ENCODE peak calls at places on chromosomes 6 and 20, in nine cellular contexts. G is ELR; I is activated CD4-positive, alpha-beta T cell treated with anti-CD3 and anti-CD28 coated beads, Interleukin-2, amount 50 U/mL, for 1 hour; J is left ventricle myocardium inferior; K is NCI-H1092 treated with DMSO at 0.1 percent for 48 hours; D is A172; B is NCI-H1417; P is B cell; R is endothelial cell. X is an unnamed sample.

GRCh38 chr20:59382907-59383306 is 82.5 kb downstream of the EDN3 start:
- DNase-seq in G (no peak), I (no peak), J (no peak), K (no peak), D (no peak), B (no peak), P (no peak), R (no peak), X (no peak)

GRCh38 chr20:18728165-18728866 is 85.3 kb upstream of the SCP2D1 start:
- DNase-seq in G (no peak), I (no peak), J (no peak), K (no peak), D (no peak), B (no peak), P (peak; percentile 71), R (no peak), X (no peak)

GRCh38 chr6:152723398-152723797 is 25.7 kb downstream of the MYCT1 start:
- DNase-seq in G (peak; percentile 66), I (no peak), J (no peak), K (no peak), D (peak; percentile 63), B (no peak), P (no peak), R (no peak), X (peak; percentile 10)

GRCh38 chr6:13011612-13012146 is 295.1 kb downstream of the PHACTR1 start:
- DNase-seq in G (no peak), I (no peak), J (no peak), K (no peak), D (no peak), B (no peak), P (no peak), R (no peak), X (no peak)

GRCh38 chr6:159751448-159751847 is 10.4 kb upstream of the ACAT2 start:
- DNase-seq in G (no peak), I (no peak), J (no peak), K (no peak), D (no peak), B (no peak), P (no peak), R (no peak), X (no peak)

GRCh38 chr20:33250666-33251065 is 14.9 kb downstream of the BPIFA1 start:
- DNase-seq in G (no peak), I (no peak), J (no peak), K (no peak), D (no peak), B (peak; percentile 26), P (no peak), R (no peak), X (no peak)

GRCh38 chr6:24583463-24584389 is 62.3 kb downstream of the KIAA0319 start:
- DNase-seq in G (peak; percentile 79), I (peak; percentile 72), J (peak; percentile 67), K (peak; percentile 94), D (peak; percentile 77), B (peak; percentile 96), P (peak; percentile 81), R (peak; percentile 73), X (peak; percentile 24)

GRCh38 chr20:3576363-3576762 is 86.8 kb downstream of the GFRA4 start:
- DNase-seq in G (no peak), I (no peak), J (no peak), K (no peak), D (no peak), B (no peak), P (no peak), R (no peak), X (no peak)

GRCh38 chr6:139369068-139369467 is 5.4 kb downstream of the CITED2 start:
- DNase-seq in G (no peak), I (no peak), J (no peak), K (no peak), D (peak; percentile 73), B (no peak), P (no peak), R (no peak), X (peak; percentile 26)

GRCh38 chr20:51221791-51222408 is 199.0 kb upstream of the KCNG1 start:
- DNase-seq in G (peak; percentile 62), I (no peak), J (no peak), K (no peak), D (no peak), B (no peak), P (no peak), R (no peak), X (peak; percentile 42)

GRCh38 chr6:101738481-101738880 is 345.0 kb downstream of the GRIK2 start:
- DNase-seq in G (no peak), I (no peak), J (no peak), K (no peak), D (no peak), B (no peak), P (no peak), R (no peak), X (no peak)

GRCh38 chr20:32559216-32559752 is 25.8 kb downstream of the NOL4L start:
- DNase-seq in G (no peak), I (no peak), J (no peak), K (no peak), D (no peak), B (no peak), P (no peak), R (no peak), X (no peak)

GRCh38 chr6:48610846-48611245 is 499.8 kb upstream of the PTCHD4 start:
- DNase-seq in G (peak; percentile 25), I (no peak), J (no peak), K (no peak), D (no peak), B (no peak), P (no peak), R (no peak), X (no peak)

GRCh38 chr6:106739387-106739786 is 110.0 kb downstream of the QRSL1 start:
- DNase-seq in G (no peak), I (no peak), J (peak; percentile 39), K (no peak), D (peak; percentile 37), B (no peak), P (peak; percentile 16), R (no peak), X (no peak)

GRCh38 chr6:33950891-33951889 is 147.4 kb upstream of the MLN start:
- DNase-seq in G (no peak), I (no peak), J (no peak), K (no peak), D (no peak), B (peak; percentile 82), P (no peak), R (no peak), X (no peak)